ENCODE peak calls at places on chromosomes 4 and X, in four cellular contexts. X is GM12865; Y is NCI-H2029; K is activated T-helper 1 cell treated with anti-CD3 and anti-CD28 coated beads, Interleukin-2, amount 50 U/mL, for 16 hours. R is an unnamed sample.

GRCh38 chr4:37726666-37727065 is 40.5 kb upstream of the RELL1 start:
- DNase-seq in X (no peak), Y (no peak), K (no peak), R (no peak)

GRCh38 chr4:159069922-159070321 is 33.0 kb upstream of the RAPGEF2 start:
- DNase-seq in X (no peak), Y (no peak), K (no peak), R (no peak)

GRCh38 chr4:24750106-24750505 is 45.3 kb upstream of the SOD3 start:
- DNase-seq in X (no peak), Y (no peak), K (no peak), R (no peak)

GRCh38 chrX:51837926-51838325 is 55.5 kb upstream of the MAGED1 start:
- DNase-seq in X (no peak), Y (no peak), K (no peak), R (no peak)

GRCh38 chr4:20809796-20810195 is 109.5 kb downstream of the PACRGL start:
- DNase-seq in X (no peak), Y (peak; percentile 66), K (no peak), R (no peak)

GRCh38 chrX:45697591-45697990 is 496.9 kb upstream of the DIPK2B start:
- DNase-seq in X (no peak), Y (no peak), K (no peak), R (no peak)

GRCh38 chr4:83109480-83110221 is 4.9 kb downstream of the PLAC8 start:
- DNase-seq in X (peak; percentile 61), Y (peak; percentile 53), K (no peak), R (no peak)

GRCh38 chr4:64721106-64721505 is 311.9 kb upstream of the TECRL start:
- DNase-seq in X (no peak), Y (no peak), K (no peak), R (no peak)

R was measured in C1 segment of cervical spinal cord.